ENCODE peak calls at places on chromosomes 5 and 9, in four cellular contexts. F is GM20000; N is CD4-positive, alpha-beta T cell; I is GM12865. J is an unnamed sample.

GRCh38 chr5:175712681-175713085 is 54.8 kb downstream of the HRH2 start:
- DNase-seq in F (no peak), N (no peak), I (no peak), J (no peak)

GRCh38 chr9:113737414-113738271 is 138.5 kb upstream of the ZNF618 start:
- DNase-seq in F (peak), N (no peak), I (peak), J (no peak)

GRCh38 chr5:141488591-141489478 is at the start of gene PCDHGC5:
- DNase-seq in F (peak), N (no peak), I (no peak), J (no peak)

GRCh38 chr9:125549465-125550215 is 157.4 kb downstream of the MAPKAP1 start:
- DNase-seq in F (no peak), N (no peak), I (no peak), J (no peak)

GRCh38 chr9:131867611-131868192 is 127.8 kb upstream of the RAPGEF1 start:
- DNase-seq in F (no peak), N (no peak), I (no peak), J (no peak)

GRCh38 chr9:115118471-115119156 is 657 bp upstream of the TNC start:
- DNase-seq in F (no peak), N (no peak), I (no peak), J (peak)

GRCh38 chr5:154937718-154938466 is at the start of gene GEMIN5:
- DNase-seq in F (peak), N (peak), I (peak), J (peak)

GRCh38 chr5:96572864-96573512 is 89.2 kb upstream of the CAST start:
- DNase-seq in F (no peak), N (no peak), I (no peak), J (no peak)

GRCh38 chr5:129771058-129771838 is 23.4 kb downstream of the MINAR2 start:
- DNase-seq in F (peak), N (peak), I (peak), J (no peak)

GRCh38 chr9:94610181-94610591 is 16.6 kb upstream of the FBP2 start:
- DNase-seq in F (no peak), N (no peak), I (no peak), J (no peak)

GRCh38 chr9:94612071-94612470 is 18.4 kb upstream of the FBP2 start:
- DNase-seq in F (no peak), N (no peak), I (no peak), J (no peak)

GRCh38 chr9:94611638-94612068 is 18.0 kb upstream of the FBP2 start:
- DNase-seq in F (no peak), N (no peak), I (peak), J (no peak)

GRCh38 chr9:94607340-94607695 is 13.7 kb upstream of the FBP2 start:
- DNase-seq in F (no peak), N (no peak), I (no peak), J (no peak)

GRCh38 chr9:94613003-94613402 is 19.4 kb upstream of the FBP2 start:
- DNase-seq in F (no peak), N (no peak), I (no peak), J (no peak)
- TF ChIP-seq CTCF in F (no peak), N (no peak), I (no peak), J (no peak)

DNA sequence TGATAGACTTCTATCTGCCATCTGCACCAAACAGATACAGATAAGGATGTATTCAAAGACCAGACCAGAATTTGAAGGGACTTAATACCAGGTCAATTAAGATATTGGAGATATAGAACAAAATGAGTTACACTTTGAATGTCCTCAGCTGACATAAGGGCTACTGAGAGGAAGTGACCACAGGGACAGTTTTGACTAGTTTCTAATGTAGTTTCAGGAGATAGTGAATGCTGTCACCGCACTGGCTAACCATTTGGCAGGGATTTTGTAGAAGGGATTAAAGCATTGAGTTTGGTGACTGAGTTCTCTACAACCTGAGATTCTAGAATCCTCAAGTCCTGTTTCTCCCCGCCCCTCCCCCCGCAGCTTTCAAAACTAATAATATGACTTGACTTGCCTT is 22.7 kb downstream of the CCNH start:
- DNase-seq in F (no peak), N (no peak), I (peak), J (no peak)
- TF ChIP-seq CTCF in F (no peak), N (no peak), I (no peak), J (no peak)

DNA sequence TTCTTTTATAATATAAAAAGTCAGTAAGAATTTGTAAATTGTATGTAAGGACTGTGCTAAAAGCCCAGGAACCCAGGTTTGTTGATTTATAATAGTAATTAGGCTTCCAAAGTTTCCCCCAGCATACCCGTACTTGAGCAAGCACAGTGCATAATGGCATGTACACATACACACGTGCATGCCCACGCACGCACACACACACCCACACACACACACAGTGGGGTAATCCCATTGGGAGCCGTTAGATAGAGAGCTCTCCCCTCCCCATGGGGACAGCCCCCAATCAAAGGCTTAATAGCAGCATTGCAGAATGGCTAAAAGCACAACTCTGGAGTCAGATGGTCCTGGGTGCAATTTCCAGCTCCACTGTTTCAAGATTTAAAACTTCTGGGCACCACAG is 319.7 kb upstream of the RFX3 start:
- DNase-seq in F (no peak), N (no peak), I (no peak), J (no peak)
- TF ChIP-seq CTCF in F (no peak), N (no peak), I (no peak), J (no peak)

GRCh38 chr9:71762900-71763653 is 5.2 kb downstream of the CEMIP2 start:
- DNase-seq in F (no peak), N (no peak), I (no peak), J (no peak)

GRCh38 chr9:71763752-71764332 is 4.5 kb downstream of the CEMIP2 start:
- DNase-seq in F (no peak), N (no peak), I (no peak), J (no peak)

GRCh38 chr9:71764438-71764837 is 3.9 kb downstream of the CEMIP2 start:
- DNase-seq in F (no peak), N (no peak), I (no peak), J (no peak)

GRCh38 chr9:71760901-71761300 is 7.4 kb downstream of the CEMIP2 start:
- DNase-seq in F (no peak), N (no peak), I (no peak), J (no peak)

GRCh38 chr9:71761938-71762353 is 6.4 kb downstream of the CEMIP2 start:
- DNase-seq in F (no peak), N (no peak), I (no peak), J (no peak)
- TF ChIP-seq CTCF in F (no peak), N (no peak), I (no peak), J (no peak)

DNA sequence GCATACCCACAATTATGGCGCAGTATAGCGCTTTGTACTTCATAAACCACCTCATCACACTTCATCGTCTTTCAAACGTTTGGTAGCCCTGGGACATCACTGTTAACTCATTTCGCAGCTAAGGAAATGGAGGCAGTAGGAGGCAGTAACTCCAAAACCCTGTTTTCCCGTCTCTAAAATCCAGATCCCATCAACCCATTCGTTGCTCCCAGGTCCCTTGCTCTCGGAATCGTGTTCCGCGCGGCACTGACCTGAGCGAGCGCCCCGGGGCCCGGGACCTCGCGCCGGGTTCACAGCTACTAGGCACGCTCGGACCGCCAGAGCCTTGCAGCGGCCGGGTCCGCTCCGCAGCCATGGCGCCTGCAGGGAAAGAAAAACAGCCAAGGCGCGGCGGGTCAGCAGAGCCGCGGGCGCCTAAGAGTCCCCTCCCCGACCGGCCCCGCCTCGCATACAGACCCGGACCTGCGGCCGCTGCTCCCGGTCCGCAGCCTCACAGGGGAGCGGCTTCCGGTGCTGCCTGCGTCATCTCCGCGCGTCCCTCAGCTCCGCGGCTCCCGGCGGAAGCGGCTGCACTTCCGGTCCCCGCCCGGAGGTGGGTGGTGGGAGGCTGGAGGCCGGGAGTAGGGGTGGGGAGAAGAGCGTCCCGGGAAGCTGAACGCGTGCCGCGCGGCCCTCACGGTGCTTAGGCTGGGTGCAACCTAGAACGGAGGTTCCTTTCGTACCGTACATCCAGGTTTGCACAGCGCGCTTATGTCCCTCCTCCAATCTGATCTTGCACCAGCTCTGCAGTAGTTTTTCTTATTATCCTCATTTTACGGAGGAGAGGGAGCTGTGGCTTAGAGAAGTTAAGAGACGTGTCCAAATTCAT is at the start of gene FBXW2:
- DNase-seq in F (peak), N (peak), I (peak), J (peak)
- TF ChIP-seq CTCF in F (no peak), N (no peak), I (no peak), J (no peak)

DNA sequence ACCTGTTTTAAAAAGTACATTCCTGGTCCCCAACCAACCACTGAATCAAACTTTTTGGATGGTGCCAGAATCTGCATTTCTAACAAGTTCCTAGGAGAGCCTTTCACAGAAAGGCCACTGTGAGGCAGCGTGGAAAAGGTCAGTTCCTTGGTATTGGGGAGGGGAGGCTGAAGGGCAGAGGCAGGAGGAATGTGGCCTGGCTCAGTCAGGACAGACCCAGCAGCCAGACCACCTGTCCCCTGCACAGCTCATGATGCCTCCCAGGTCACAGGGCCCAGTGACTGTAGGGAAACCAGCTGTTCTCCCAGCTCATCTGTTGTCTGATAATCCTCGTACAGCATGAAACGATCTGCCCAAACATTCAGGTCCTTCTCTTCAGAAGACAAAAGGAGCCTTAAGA is 132.9 kb downstream of the LHFPL2 start:
- DNase-seq in F (no peak), N (no peak), I (no peak), J (no peak)
- TF ChIP-seq CTCF in F (no peak), N (no peak), I (no peak), J (no peak)

GRCh38 chr5:148398698-148399121 is 15.0 kb downstream of the FBXO38 start:
- DNase-seq in F (no peak), N (no peak), I (no peak), J (no peak)
- TF ChIP-seq CTCF in F (no peak), N (no peak), I (no peak), J (no peak)

GRCh38 chr5:62466228-62466627 is 53.7 kb downstream of the IPO11 start:
- DNase-seq in F (no peak), N (no peak), I (no peak), J (no peak)

GRCh38 chr5:62461561-62461960 is 49.0 kb downstream of the IPO11 start:
- DNase-seq in F (no peak), N (no peak), I (no peak), J (no peak)

GRCh38 chr5:62457071-62457470 is 44.5 kb downstream of the IPO11 start:
- DNase-seq in F (no peak), N (no peak), I (no peak), J (no peak)

DNA sequence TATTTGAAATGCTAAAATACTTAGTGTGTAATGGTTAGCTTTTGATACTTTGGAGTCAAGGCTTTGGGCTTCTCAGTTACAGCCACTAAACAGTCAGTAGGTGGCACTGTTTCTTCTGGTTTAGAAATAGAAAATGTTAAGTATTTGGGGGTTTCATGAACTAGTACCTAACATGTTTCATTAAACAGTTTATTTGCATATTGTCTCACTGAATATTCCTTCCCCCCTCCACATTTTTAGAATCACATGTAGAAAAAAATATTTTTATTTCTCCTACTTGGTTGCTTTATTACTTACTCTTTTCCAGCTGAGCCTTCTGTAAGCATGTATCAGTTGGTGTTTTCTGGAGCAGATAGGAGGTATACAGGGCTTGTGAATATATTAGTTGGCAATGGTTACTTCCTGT is 48.0 kb downstream of the IPO11 start:
- DNase-seq in F (peak), N (no peak), I (peak), J (no peak)
- TF ChIP-seq CTCF in F (peak), N (peak), I (peak), J (peak)

J was measured in mesothelial cell of epicardium.